ENCODE peak calls at places on chromosomes 12 and 14, in eight cellular contexts. I, U, K, A, L, Y, G and X are unnamed samples.

GRCh38 chr12:94180558-94181296 is 32.4 kb downstream of the PLXNC1 start:
- DNase-seq in I (no peak), U (no peak), K (no peak), A (no peak), L (no peak), Y (no peak), G (peak), X (no peak)

GRCh38 chr12:71438670-71439361 is 782 bp upstream of the LGR5 start:
- DNase-seq in I (peak), U (peak), K (peak), A (no peak), L (no peak), Y (peak), G (peak), X (no peak)

GRCh38 chr12:56007892-56008471 is 10.9 kb downstream of the SUOX start:
- DNase-seq in I (no peak), U (no peak), K (no peak), A (no peak), L (no peak), Y (no peak), G (peak), X (no peak)

GRCh38 chr12:70367268-70368141 is 1.4 kb downstream of the KCNMB4 start:
- DNase-seq in I (peak), U (peak), K (no peak), A (no peak), L (no peak), Y (peak), G (no peak), X (peak)

GRCh38 chr12:94873368-94874085 is 130.0 kb downstream of the NDUFA12 start:
- DNase-seq in I (peak), U (peak), K (peak), A (peak), L (no peak), Y (peak), G (no peak), X (peak)

GRCh38 chr14:30770376-30770775 is 104.0 kb upstream of the COCH start:
- DNase-seq in I (no peak), U (no peak), K (no peak), A (no peak), L (no peak), Y (no peak), G (no peak), X (no peak)

GRCh38 chr12:45535610-45536180 is 193.8 kb upstream of the ARID2 start:
- DNase-seq in I (no peak), U (no peak), K (no peak), A (no peak), L (no peak), Y (no peak), G (no peak), X (no peak)

GRCh38 chr12:122834229-122834920 is 882 bp upstream of the HIP1R start:
- DNase-seq in I (peak), U (peak), K (peak), A (no peak), L (peak), Y (peak), G (peak), X (no peak)

GRCh38 chr12:54301428-54302045 is 722 bp upstream of the NFE2 start:
- DNase-seq in I (no peak), U (peak), K (no peak), A (no peak), L (no peak), Y (peak), G (peak), X (no peak)

GRCh38 chr14:75604979-75605825 is 26.8 kb downstream of the FLVCR2 start:
- DNase-seq in I (no peak), U (no peak), K (peak), A (no peak), L (no peak), Y (no peak), G (no peak), X (no peak)

GRCh38 chr12:52050116-52050770 is 999 bp upstream of the NR4A1 start:
- DNase-seq in I (no peak), U (peak), K (peak), A (peak), L (no peak), Y (no peak), G (no peak), X (peak)

GRCh38 chr12:104805186-104805585 is 152.9 kb downstream of the SLC41A2 start:
- DNase-seq in I (no peak), U (no peak), K (no peak), A (no peak), L (no peak), Y (no peak), G (peak), X (no peak)

GRCh38 chr12:111270773-111271172 is 98.1 kb downstream of the PHETA1 start:
- DNase-seq in I (no peak), U (peak), K (no peak), A (no peak), L (peak), Y (no peak), G (peak), X (no peak)

GRCh38 chr12:48189331-48190125 is 6.1 kb downstream of the CCDC184 start:
- DNase-seq in I (peak), U (peak), K (peak), A (peak), L (peak), Y (peak), G (peak), X (peak)

GRCh38 chr12:119829439-119829838 is 47.7 kb downstream of the CIT start:
- DNase-seq in I (no peak), U (no peak), K (no peak), A (no peak), L (no peak), Y (no peak), G (no peak), X (no peak)

GRCh38 chr12:76113800-76114757 is 29.6 kb upstream of the NAP1L1 start:
- DNase-seq in I (no peak), U (no peak), K (no peak), A (no peak), L (no peak), Y (no peak), G (no peak), X (no peak)

GRCh38 chr14:105884808-105885281 is 358.5 kb downstream of the TMEM121 start:
- DNase-seq in I (no peak), U (no peak), K (no peak), A (no peak), L (no peak), Y (no peak), G (no peak), X (no peak)

GRCh38 chr12:70060634-70061033 is 182.6 kb upstream of the CNOT2 start:
- DNase-seq in I (no peak), U (no peak), K (no peak), A (no peak), L (no peak), Y (no peak), G (no peak), X (no peak)

GRCh38 chr12:132500856-132501180 is 10.9 kb downstream of the FBRSL1 start:
- DNase-seq in I (no peak), U (no peak), K (no peak), A (no peak), L (no peak), Y (no peak), G (no peak), X (no peak)

GRCh38 chr12:53190108-53190729 is 9.5 kb upstream of the CSAD start:
- DNase-seq in I (peak), U (peak), K (peak), A (peak), L (peak), Y (peak), G (peak), X (peak)

GRCh38 chr14:102805454-102805891 is 28.2 kb downstream of the TRAF3 start:
- DNase-seq in I (no peak), U (no peak), K (no peak), A (peak), L (peak), Y (no peak), G (peak), X (no peak)

GRCh38 chr14:99574099-99574880 is 29.7 kb downstream of the CCDC85C start:
- DNase-seq in I (peak), U (peak), K (peak), A (no peak), L (no peak), Y (peak), G (peak), X (no peak)

GRCh38 chr12:31599053-31599452 is 8.1 kb upstream of the DENND5B start:
- DNase-seq in I (no peak), U (no peak), K (no peak), A (no peak), L (no peak), Y (no peak), G (no peak), X (peak)

GRCh38 chr12:109518820-109519665 is 41.6 kb downstream of the UBE3B start:
- DNase-seq in I (peak), U (peak), K (peak), A (peak), L (peak), Y (peak), G (peak), X (peak)

GRCh38 chr14:73630009-73630780 is 14.6 kb upstream of the DNAL1 start:
- DNase-seq in I (no peak), U (no peak), K (no peak), A (no peak), L (no peak), Y (no peak), G (no peak), X (no peak)

GRCh38 chr14:66015046-66015780 is 471.0 kb upstream of the CCDC196 start:
- DNase-seq in I (no peak), U (no peak), K (no peak), A (no peak), L (no peak), Y (no peak), G (no peak), X (no peak)

GRCh38 chr14:77549451-77549850 is 50.8 kb upstream of the ISM2 start:
- DNase-seq in I (no peak), U (no peak), K (no peak), A (no peak), L (no peak), Y (peak), G (no peak), X (no peak)

GRCh38 chr12:54306925-54307731 is 6.3 kb upstream of the NFE2 start:
- DNase-seq in I (peak), U (peak), K (peak), A (no peak), L (peak), Y (no peak), G (peak), X (no peak)

GRCh38 chr14:77761205-77761931 is 412 bp upstream of the SNW1 start:
- DNase-seq in I (peak), U (peak), K (peak), A (no peak), L (no peak), Y (peak), G (peak), X (peak)

GRCh38 chr12:93539821-93540220 is 32.7 kb upstream of the SOCS2 start:
- DNase-seq in I (no peak), U (no peak), K (no peak), A (no peak), L (no peak), Y (no peak), G (no peak), X (no peak)

GRCh38 chr12:38120438-38120837 is 196.1 kb upstream of the ALG10B start:
- DNase-seq in I (no peak), U (no peak), K (no peak), A (no peak), L (no peak), Y (no peak), G (no peak), X (no peak)

GRCh38 chr12:68163546-68164210 is 4.1 kb upstream of the IFNG start:
- DNase-seq in I (no peak), U (no peak), K (no peak), A (no peak), L (no peak), Y (no peak), G (no peak), X (peak)

DNA sequence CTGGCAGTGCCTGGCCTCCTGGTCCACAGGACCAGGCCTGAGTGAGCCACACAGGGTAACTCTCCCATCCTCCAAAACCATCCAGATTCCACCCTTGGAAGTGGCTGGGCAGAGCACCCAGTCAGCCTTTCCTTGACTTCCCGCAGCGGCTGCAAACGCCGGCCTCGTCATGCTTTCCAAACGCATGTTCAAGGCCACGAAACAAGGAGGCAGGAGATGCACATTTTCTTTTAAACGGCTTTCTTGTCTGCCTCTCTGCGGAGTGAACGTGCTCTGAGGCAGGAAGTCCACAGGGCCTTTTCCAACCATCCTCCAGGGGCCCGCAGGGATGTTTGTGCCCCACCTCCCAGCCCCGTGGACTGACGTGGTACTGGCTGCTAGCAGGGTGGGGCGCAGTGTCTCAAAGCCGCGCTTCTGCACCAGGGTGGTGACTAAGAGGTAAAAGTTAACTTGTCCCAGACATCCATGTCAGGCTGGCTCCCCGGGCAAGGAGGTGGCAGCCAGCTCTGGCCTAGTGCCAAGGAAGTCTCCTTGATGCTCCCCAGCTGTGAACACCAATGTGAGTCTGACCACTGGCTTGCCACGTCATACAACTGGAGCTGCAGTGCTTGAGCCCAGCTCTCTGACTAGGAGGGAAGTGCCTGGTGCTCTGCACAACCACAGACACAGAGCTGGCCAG is 45.0 kb downstream of the KCNA5 start:
- DNase-seq in I (peak), U (no peak), K (peak), A (no peak), L (no peak), Y (no peak), G (peak), X (no peak)
- TF ChIP-seq EZH2phosphoT487 in I (no peak), U (no peak), K (no peak), A (no peak), L (no peak), Y (no peak), G (no peak), X (no peak)

GRCh38 chr14:64465856-64466554 is 706 bp downstream of the AKAP5 start:
- DNase-seq in I (peak), U (peak), K (peak), A (no peak), L (no peak), Y (peak), G (peak), X (no peak)

GRCh38 chr14:64463198-64463597 is 2.1 kb upstream of the AKAP5 start:
- DNase-seq in I (no peak), U (no peak), K (no peak), A (no peak), L (no peak), Y (no peak), G (no peak), X (peak)

GRCh38 chr14:64463873-64464272 is 1.4 kb upstream of the AKAP5 start:
- DNase-seq in I (no peak), U (no peak), K (no peak), A (no peak), L (no peak), Y (no peak), G (no peak), X (no peak)

GRCh38 chr14:64465208-64465821 is at the start of gene AKAP5:
- DNase-seq in I (peak), U (peak), K (peak), A (peak), L (no peak), Y (peak), G (peak), X (peak)

GRCh38 chr14:64464695-64465094 is 604 bp upstream of the AKAP5 start:
- DNase-seq in I (no peak), U (peak), K (no peak), A (no peak), L (no peak), Y (no peak), G (peak), X (no peak)
- TF ChIP-seq CTCF in I (no peak), U (no peak), K (no peak), A (no peak), L (no peak), Y (no peak), G (no peak), X (no peak)

DNA sequence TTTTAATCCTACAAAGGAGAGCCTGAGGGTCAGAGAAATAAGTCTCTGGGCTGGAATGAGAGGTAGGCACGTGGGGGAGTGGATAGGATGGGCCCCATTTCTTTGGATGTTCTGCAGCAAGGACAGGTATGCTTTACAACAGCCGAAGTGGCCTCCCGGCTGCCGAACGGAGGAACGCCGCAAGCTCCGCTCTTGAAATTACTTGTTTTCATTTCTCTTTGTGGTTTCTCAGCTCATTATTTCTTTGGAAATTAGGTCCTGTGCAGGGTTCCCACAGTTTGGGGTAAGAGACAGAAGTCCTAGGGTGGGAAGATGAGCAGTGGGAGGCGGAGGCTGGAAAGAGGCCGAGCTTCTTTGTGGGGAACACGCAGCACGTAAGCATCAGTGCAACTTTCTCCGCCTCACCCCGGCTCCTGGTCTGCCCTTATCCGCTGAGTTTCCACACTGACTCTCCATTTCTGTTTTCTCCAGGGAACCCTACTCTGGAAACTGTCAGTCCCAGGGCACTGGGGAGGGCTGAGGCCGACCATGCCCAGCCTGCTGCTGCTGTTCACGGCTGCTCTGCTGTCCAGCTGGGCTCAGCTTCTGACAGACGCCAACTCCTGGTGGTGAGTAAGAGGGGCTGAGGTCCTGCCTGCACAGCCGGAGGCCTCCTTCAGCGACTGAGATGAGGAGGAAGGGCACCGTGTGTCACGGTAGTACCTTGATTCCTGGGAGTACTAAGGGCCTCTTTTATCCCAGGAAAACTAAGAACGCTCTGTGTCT is 2.0 kb downstream of the WNT5B start:
- DNase-seq in I (peak), U (peak), K (peak), A (no peak), L (no peak), Y (peak), G (no peak), X (no peak)
- H3K4me3 ChIP-seq in I (no peak), U (peak), K (no peak), A (no peak), L (peak), Y (peak), G (no peak), X (no peak)

GRCh38 chr12:2958432-2959193 is 584 bp upstream of the TEAD4 start:
- DNase-seq in I (peak), U (peak), K (peak), A (peak), L (peak), Y (peak), G (peak), X (no peak)
- TF ChIP-seq EZH2phosphoT487 in I (no peak), U (no peak), K (no peak), A (no peak), L (no peak), Y (no peak), G (no peak), X (no peak)

GRCh38 chr12:57133013-57133569 is 4.8 kb downstream of the LRP1 start:
- DNase-seq in I (no peak), U (peak), K (no peak), A (no peak), L (no peak), Y (peak), G (no peak), X (no peak)
- TF ChIP-seq CTCF in I (no peak), U (no peak), K (no peak), A (no peak), L (no peak), Y (no peak), G (no peak), X (no peak)

GRCh38 chr14:72478397-72479025 is 415.4 kb downstream of the DPF3 start:
- DNase-seq in I (no peak), U (no peak), K (no peak), A (no peak), L (no peak), Y (no peak), G (no peak), X (no peak)

GRCh38 chr14:72480465-72481243 is 413.2 kb downstream of the DPF3 start:
- DNase-seq in I (no peak), U (no peak), K (peak), A (peak), L (no peak), Y (no peak), G (no peak), X (peak)

GRCh38 chr14:72476657-72477499 is 417.0 kb downstream of the DPF3 start:
- DNase-seq in I (no peak), U (peak), K (peak), A (peak), L (peak), Y (no peak), G (no peak), X (peak)

DNA sequence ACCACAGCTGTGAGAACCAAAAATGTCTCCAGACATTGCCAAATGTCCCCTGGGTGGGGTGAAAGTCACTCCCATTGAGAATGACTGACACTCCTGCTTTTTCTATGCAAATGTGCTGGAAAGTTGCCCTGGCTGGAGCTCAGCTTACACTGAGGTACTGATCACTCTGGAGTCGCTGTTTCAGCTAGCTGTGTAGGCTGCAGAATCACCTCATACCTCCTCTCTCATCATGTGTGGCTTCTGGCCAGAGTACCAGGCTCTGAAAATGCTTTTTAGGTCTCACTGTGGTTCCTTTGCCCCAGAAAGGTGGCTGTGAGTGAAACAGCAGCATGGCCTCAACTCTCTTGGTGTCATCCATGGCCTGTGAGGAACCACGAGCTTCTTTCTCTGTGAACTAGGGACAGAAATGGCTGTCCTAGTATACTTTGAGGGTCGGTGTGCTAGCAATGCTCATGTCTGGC is 414.4 kb downstream of the DPF3 start:
- DNase-seq in I (no peak), U (no peak), K (no peak), A (peak), L (no peak), Y (peak), G (no peak), X (no peak)
- H3K4me3 ChIP-seq in I (no peak), U (no peak), K (no peak), A (no peak), L (no peak), Y (no peak), G (no peak), X (no peak)

DNA sequence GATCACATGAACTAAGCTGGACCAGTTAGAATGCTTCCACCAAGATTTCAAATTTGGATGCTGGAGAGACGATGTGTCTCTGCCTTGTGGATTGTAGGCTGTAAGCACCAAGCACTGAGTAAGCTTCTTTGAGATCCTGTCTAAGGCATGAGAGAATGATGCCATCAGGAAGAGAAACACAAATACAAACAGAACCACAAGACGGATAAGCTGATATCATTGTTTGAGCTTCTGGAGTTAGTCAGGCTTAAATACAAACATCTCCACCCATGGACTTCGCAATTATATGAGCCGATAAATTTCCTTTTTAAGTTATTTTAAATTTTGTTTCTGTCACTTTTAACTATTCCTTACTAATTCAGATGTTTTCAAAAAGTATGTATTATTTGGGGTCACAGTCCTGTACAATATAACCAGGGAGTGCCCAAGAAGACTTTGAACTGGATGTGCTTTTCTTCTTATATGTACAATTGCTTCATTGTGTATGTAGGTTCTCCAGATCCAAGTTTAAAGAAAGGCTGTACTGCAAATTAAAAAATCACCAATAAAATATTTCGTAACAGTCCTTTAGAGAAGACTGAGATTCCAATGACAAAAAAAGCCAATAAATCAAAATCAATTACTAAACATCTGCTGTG is 274.3 kb downstream of the ADAMTS20 start:
- DNase-seq in I (no peak), U (no peak), K (peak), A (no peak), L (no peak), Y (no peak), G (peak), X (no peak)
- TF ChIP-seq EZH2phosphoT487 in I (no peak), U (no peak), K (no peak), A (no peak), L (no peak), Y (no peak), G (no peak), X (no peak)

GRCh38 chr14:88868558-88869159 is 44.2 kb downstream of the TTC8 start:
- DNase-seq in I (peak), U (peak), K (peak), A (peak), L (peak), Y (no peak), G (peak), X (peak)
- TF ChIP-seq CTCF in I (peak), U (peak), K (peak), A (peak), L (peak), Y (peak), G (peak), X (peak)